ENCODE peak calls at places on chromosomes 6 and 20, in four cellular contexts. One of them, this sample, is unnamed.

GRCh38 chr20:61876931-61877330 is 188.8 kb downstream of the TAF4 start:
- DNase-seq in IMR-90: no peak
- DNase-seq in H1: no peak
- DNase-seq in mesendoderm: no peak
- DNase-seq in this sample: no peak

GRCh38 chr20:39259010-39259803 is 297.1 kb downstream of the DHX35 start:
- DNase-seq in IMR-90: no peak
- DNase-seq in H1: no peak
- DNase-seq in mesendoderm: no peak
- DNase-seq in this sample: peak

GRCh38 chr6:64712606-64713005 is 994.4 kb downstream of the EYS start:
- DNase-seq in IMR-90: no peak
- DNase-seq in H1: no peak
- DNase-seq in mesendoderm: no peak
- DNase-seq in this sample: no peak

GRCh38 chr6:51339728-51340127 is 521.1 kb downstream of the TFAP2B start:
- DNase-seq in IMR-90: no peak
- DNase-seq in H1: no peak
- DNase-seq in mesendoderm: peak
- DNase-seq in this sample: peak

GRCh38 chr6:147040041-147040440 is 164.2 kb upstream of the STXBP5 start:
- DNase-seq in IMR-90: peak
- DNase-seq in H1: no peak
- DNase-seq in mesendoderm: no peak
- DNase-seq in this sample: no peak

GRCh38 chr6:16770701-16771569 is 9.7 kb upstream of the ATXN1 start:
- DNase-seq in IMR-90: peak
- DNase-seq in H1: peak
- DNase-seq in mesendoderm: peak
- DNase-seq in this sample: peak

GRCh38 chr20:12315652-12316051 is 398.0 kb downstream of the BTBD3 start:
- DNase-seq in IMR-90: no peak
- DNase-seq in H1: no peak
- DNase-seq in mesendoderm: no peak
- DNase-seq in this sample: no peak

GRCh38 chr20:53331151-53331973 is 262.3 kb downstream of the ZNF217 start:
- DNase-seq in IMR-90: no peak
- DNase-seq in H1: no peak
- DNase-seq in mesendoderm: peak
- DNase-seq in this sample: peak

GRCh38 chr20:41335591-41335990 is 5.0 kb upstream of the LPIN3 start:
- DNase-seq in IMR-90: no peak
- DNase-seq in H1: no peak
- DNase-seq in mesendoderm: no peak
- DNase-seq in this sample: no peak

GRCh38 chr20:61490721-61491120 is 238.7 kb downstream of the CDH4 start:
- DNase-seq in IMR-90: no peak
- DNase-seq in H1: no peak
- DNase-seq in mesendoderm: no peak
- DNase-seq in this sample: peak

GRCh38 chr20:21342656-21343345 is 39.7 kb downstream of the XRN2 start:
- DNase-seq in IMR-90: peak
- DNase-seq in H1: no peak
- DNase-seq in mesendoderm: no peak
- DNase-seq in this sample: no peak

GRCh38 chr20:38926934-38927616 is 858 bp downstream of the FAM83D start:
- DNase-seq in IMR-90: peak
- DNase-seq in H1: no peak
- DNase-seq in mesendoderm: peak
- DNase-seq in this sample: no peak

GRCh38 chr20:40663991-40664880 is 24.8 kb downstream of the MAFB start:
- DNase-seq in IMR-90: no peak
- DNase-seq in H1: no peak
- DNase-seq in mesendoderm: peak
- DNase-seq in this sample: peak

GRCh38 chr6:64580346-64580745 is 944.7 kb downstream of the PHF3 start:
- DNase-seq in IMR-90: peak
- DNase-seq in H1: no peak
- DNase-seq in mesendoderm: no peak
- DNase-seq in this sample: no peak

GRCh38 chr6:134381926-134382325 is 64.0 kb upstream of the SGK1 start:
- DNase-seq in IMR-90: no peak
- DNase-seq in H1: no peak
- DNase-seq in mesendoderm: no peak
- DNase-seq in this sample: no peak

DNA sequence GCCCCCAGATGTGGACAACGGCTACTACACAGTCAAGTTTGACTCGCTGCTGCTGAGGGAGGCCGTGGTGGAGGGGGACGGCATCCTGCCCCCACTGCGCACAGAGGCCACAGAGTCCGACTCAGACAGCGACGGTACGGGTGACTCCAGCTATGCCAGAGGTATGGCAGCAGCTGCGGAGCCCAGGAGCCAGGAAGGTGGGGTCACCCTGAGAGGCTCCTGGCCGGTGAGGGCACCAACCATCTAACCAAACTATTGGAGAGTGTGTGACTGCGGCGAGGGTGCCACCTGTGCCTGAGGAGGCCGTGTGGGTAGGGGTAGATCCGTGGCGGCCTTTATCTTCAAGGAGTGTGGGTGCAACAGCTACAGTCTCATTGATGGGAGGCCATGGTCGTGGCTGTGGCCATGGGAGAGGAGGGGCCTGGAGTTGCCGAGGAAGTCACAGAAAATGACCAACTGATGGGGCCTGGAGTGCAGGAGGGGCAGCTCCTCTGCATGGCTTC is 2.8 kb upstream of the LIME1 start:
- DNase-seq in IMR-90: no peak
- DNase-seq in H1: no peak
- DNase-seq in mesendoderm: no peak
- DNase-seq in this sample: no peak
- H4K8ac ChIP-seq in IMR-90: no peak
- H4K8ac ChIP-seq in H1: no peak
- H4K8ac ChIP-seq in mesendoderm: no peak
- H4K8ac ChIP-seq in this sample: no peak

GRCh38 chr20:63708301-63709148 is 686 bp downstream of the ZGPAT start:
- DNase-seq in IMR-90: no peak
- DNase-seq in H1: no peak
- DNase-seq in mesendoderm: no peak
- DNase-seq in this sample: peak
- H2AK5ac ChIP-seq in IMR-90: peak
- H2AK5ac ChIP-seq in H1: no peak
- H2AK5ac ChIP-seq in mesendoderm: no peak
- H2AK5ac ChIP-seq in this sample: no peak

GRCh38 chr6:26555505-26556262 is 17.5 kb downstream of the HMGN4 start:
- DNase-seq in IMR-90: peak
- DNase-seq in H1: no peak
- DNase-seq in mesendoderm: peak
- DNase-seq in this sample: peak
- H4K5ac ChIP-seq in IMR-90: no peak
- H4K5ac ChIP-seq in H1: no peak
- H4K5ac ChIP-seq in mesendoderm: no peak
- H4K5ac ChIP-seq in this sample: no peak

DNA sequence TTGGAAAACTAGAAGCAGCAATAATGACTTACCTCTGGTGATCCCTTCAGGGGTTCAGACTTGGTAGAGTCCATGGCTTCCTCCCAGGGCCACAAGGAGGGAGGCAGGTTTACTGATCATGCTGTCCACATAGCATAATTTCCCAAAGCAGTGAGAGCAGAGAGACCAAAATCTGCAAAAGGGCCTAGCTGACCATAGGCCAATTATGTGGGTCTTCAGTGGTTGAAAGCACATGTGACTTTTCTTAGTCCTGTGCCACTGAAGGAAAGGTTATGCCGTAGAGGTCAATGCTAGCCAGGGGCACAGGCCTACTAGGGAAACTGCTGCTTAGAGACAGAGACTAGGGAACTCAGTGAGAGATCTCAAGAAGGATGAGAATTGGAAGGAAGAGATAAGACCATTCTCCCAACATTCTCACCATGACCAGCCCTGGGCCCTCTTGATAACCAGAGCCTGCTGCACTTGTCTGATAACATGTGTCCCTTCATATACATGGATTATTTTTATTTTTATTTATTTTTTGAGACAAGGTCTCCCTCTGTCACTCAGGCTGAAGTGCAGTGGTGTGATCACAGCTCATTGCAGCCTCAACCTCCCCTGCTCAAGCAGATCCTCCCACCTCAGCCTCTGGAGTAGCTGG is 2.0 kb upstream of the GTPBP2 start:
- DNase-seq in IMR-90: no peak
- DNase-seq in H1: no peak
- DNase-seq in mesendoderm: no peak
- DNase-seq in this sample: no peak
- H4K8ac ChIP-seq in IMR-90: peak
- H4K8ac ChIP-seq in H1: peak
- H4K8ac ChIP-seq in mesendoderm: no peak
- H4K8ac ChIP-seq in this sample: no peak

GRCh38 chr20:37541326-37541725 is 13.7 kb upstream of the BLCAP start:
- DNase-seq in IMR-90: no peak
- DNase-seq in H1: no peak
- DNase-seq in mesendoderm: no peak
- DNase-seq in this sample: peak
- H2AK5ac ChIP-seq in IMR-90: no peak
- H2AK5ac ChIP-seq in H1: no peak
- H2AK5ac ChIP-seq in mesendoderm: no peak
- H2AK5ac ChIP-seq in this sample: no peak

DNA sequence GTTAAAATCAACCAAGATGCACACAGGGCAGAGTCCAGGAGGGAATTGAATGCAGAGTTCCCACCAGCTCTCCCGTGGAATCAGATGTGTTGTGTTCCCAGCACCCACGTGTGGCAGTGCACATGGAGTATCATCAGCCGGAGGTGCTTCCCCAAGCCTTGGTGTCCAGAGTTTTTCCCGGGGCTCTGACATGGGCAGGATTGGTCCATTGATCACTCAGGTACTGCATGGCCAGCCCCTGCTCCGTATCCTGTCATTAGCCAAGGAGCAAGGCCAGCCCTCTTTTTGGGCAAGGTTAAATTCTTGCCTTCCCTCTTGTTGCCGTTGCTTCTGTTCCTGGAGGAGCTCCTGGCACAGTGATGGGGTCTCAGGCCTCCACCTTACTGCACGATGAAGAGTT is 28.6 kb upstream of the SLC22A1 start:
- DNase-seq in IMR-90: no peak
- DNase-seq in H1: no peak
- DNase-seq in mesendoderm: no peak
- DNase-seq in this sample: no peak
- H4K5ac ChIP-seq in IMR-90: no peak
- H4K5ac ChIP-seq in H1: no peak
- H4K5ac ChIP-seq in mesendoderm: no peak
- H4K5ac ChIP-seq in this sample: no peak

This sample was measured in H9.